ENCODE peak calls at places on chromosome 21, in six cellular contexts. One of them, this sample, is unnamed.
A peak's percentile ranks its signal among the peaks of the same experiment; 100 is the strongest.

GRCh38 chr21:17463441-17463840 is 49.4 kb upstream of the CXADR start:
- DNase-seq in PC-3: no peak
- DNase-seq in mesothelial cell of epicardium: no peak
- DNase-seq in CD8-positive, alpha-beta T cell: no peak
- DNase-seq in psoas muscle: no peak
- DNase-seq in CD4-positive, alpha-beta T cell: no peak
- DNase-seq in this sample: no peak

GRCh38 chr21:41529769-41530168 is 21.8 kb upstream of the TMPRSS2 start:
- DNase-seq in psoas muscle: no peak
- DNase-seq in CD4-positive, alpha-beta T cell: no peak
- DNase-seq in mesothelial cell of epicardium: no peak
- DNase-seq in CD8-positive, alpha-beta T cell: no peak
- DNase-seq in PC-3: no peak
- DNase-seq in this sample: no peak

GRCh38 chr21:34229361-34229760 is 134.4 kb upstream of the KCNE2 start:
- DNase-seq in psoas muscle: no peak
- DNase-seq in CD8-positive, alpha-beta T cell: no peak
- DNase-seq in PC-3: no peak
- DNase-seq in CD4-positive, alpha-beta T cell: no peak
- DNase-seq in mesothelial cell of epicardium: no peak
- DNase-seq in this sample: no peak

GRCh38 chr21:41932191-41932575 is 21.6 kb downstream of the C2CD2 start:
- DNase-seq in PC-3: peak; percentile 98
- DNase-seq in CD8-positive, alpha-beta T cell: no peak
- DNase-seq in psoas muscle: no peak
- DNase-seq in mesothelial cell of epicardium: no peak
- DNase-seq in CD4-positive, alpha-beta T cell: no peak
- DNase-seq in this sample: no peak

GRCh38 chr21:42684109-42684916 is 30.9 kb downstream of the PDE9A start:
- DNase-seq in CD8-positive, alpha-beta T cell: peak; percentile 67
- DNase-seq in mesothelial cell of epicardium: no peak
- DNase-seq in CD4-positive, alpha-beta T cell: peak; percentile 26
- DNase-seq in PC-3: peak; percentile 28
- DNase-seq in psoas muscle: peak; percentile 53
- DNase-seq in this sample: no peak

GRCh38 chr21:46151261-46151988 is 4.0 kb downstream of the FTCD start:
- DNase-seq in mesothelial cell of epicardium: no peak
- DNase-seq in CD4-positive, alpha-beta T cell: no peak
- DNase-seq in CD8-positive, alpha-beta T cell: peak; percentile 9
- DNase-seq in PC-3: no peak
- DNase-seq in psoas muscle: peak; percentile 58
- DNase-seq in this sample: no peak

GRCh38 chr21:41500931-41501381 is 7.0 kb downstream of the TMPRSS2 start:
- DNase-seq in PC-3: no peak
- DNase-seq in psoas muscle: no peak
- DNase-seq in mesothelial cell of epicardium: no peak
- DNase-seq in CD4-positive, alpha-beta T cell: no peak
- DNase-seq in CD8-positive, alpha-beta T cell: no peak
- DNase-seq in this sample: peak; percentile 79

GRCh38 chr21:45935628-45936027 is 45.9 kb upstream of the COL6A1 start:
- DNase-seq in CD8-positive, alpha-beta T cell: no peak
- DNase-seq in CD4-positive, alpha-beta T cell: no peak
- DNase-seq in psoas muscle: peak; percentile 30
- DNase-seq in mesothelial cell of epicardium: no peak
- DNase-seq in PC-3: no peak
- DNase-seq in this sample: no peak

GRCh38 chr21:38297193-38297592 is 40.4 kb downstream of the KCNJ15 start:
- DNase-seq in psoas muscle: no peak
- DNase-seq in mesothelial cell of epicardium: no peak
- DNase-seq in PC-3: no peak
- DNase-seq in CD8-positive, alpha-beta T cell: no peak
- DNase-seq in CD4-positive, alpha-beta T cell: no peak
- DNase-seq in this sample: no peak

GRCh38 chr21:28393279-28393678 is 599.4 kb downstream of the LTN1 start:
- DNase-seq in PC-3: peak; percentile 29
- DNase-seq in CD8-positive, alpha-beta T cell: no peak
- DNase-seq in mesothelial cell of epicardium: no peak
- DNase-seq in CD4-positive, alpha-beta T cell: no peak
- DNase-seq in psoas muscle: no peak
- DNase-seq in this sample: peak; percentile 71

GRCh38 chr21:27079807-27080206 is 112.9 kb upstream of the ADAMTS5 start:
- DNase-seq in CD8-positive, alpha-beta T cell: no peak
- DNase-seq in psoas muscle: no peak
- DNase-seq in PC-3: no peak
- DNase-seq in CD4-positive, alpha-beta T cell: no peak
- DNase-seq in mesothelial cell of epicardium: no peak
- DNase-seq in this sample: no peak

GRCh38 chr21:46255758-46256337 is 27.3 kb upstream of the LSS start:
- DNase-seq in psoas muscle: no peak
- DNase-seq in PC-3: no peak
- DNase-seq in CD4-positive, alpha-beta T cell: no peak
- DNase-seq in CD8-positive, alpha-beta T cell: no peak
- DNase-seq in mesothelial cell of epicardium: no peak
- DNase-seq in this sample: no peak

GRCh38 chr21:27371065-27371464 is 404.2 kb upstream of the ADAMTS5 start:
- DNase-seq in mesothelial cell of epicardium: no peak
- DNase-seq in CD8-positive, alpha-beta T cell: no peak
- DNase-seq in PC-3: no peak
- DNase-seq in CD4-positive, alpha-beta T cell: no peak
- DNase-seq in psoas muscle: no peak
- DNase-seq in this sample: no peak

GRCh38 chr21:42112857-42113256 is 41.7 kb downstream of the UMODL1 start:
- DNase-seq in CD8-positive, alpha-beta T cell: no peak
- DNase-seq in CD4-positive, alpha-beta T cell: no peak
- DNase-seq in PC-3: peak; percentile 53
- DNase-seq in mesothelial cell of epicardium: no peak
- DNase-seq in psoas muscle: peak; percentile 21
- DNase-seq in this sample: no peak

GRCh38 chr21:45506836-45507522 is 35.3 kb downstream of the SLC19A1 start:
- DNase-seq in psoas muscle: peak; percentile 50
- DNase-seq in mesothelial cell of epicardium: no peak
- DNase-seq in CD8-positive, alpha-beta T cell: peak; percentile 16
- DNase-seq in PC-3: no peak
- DNase-seq in CD4-positive, alpha-beta T cell: no peak
- DNase-seq in this sample: no peak

GRCh38 chr21:46376856-46377453 is 53.0 kb downstream of the PCNT start:
- DNase-seq in psoas muscle: peak; percentile 60
- DNase-seq in mesothelial cell of epicardium: no peak
- DNase-seq in PC-3: no peak
- DNase-seq in CD4-positive, alpha-beta T cell: no peak
- DNase-seq in CD8-positive, alpha-beta T cell: no peak
- DNase-seq in this sample: no peak

GRCh38 chr21:14119038-14119437 is 91.7 kb downstream of the LIPI start:
- DNase-seq in psoas muscle: no peak
- DNase-seq in CD4-positive, alpha-beta T cell: no peak
- DNase-seq in mesothelial cell of epicardium: no peak
- DNase-seq in CD8-positive, alpha-beta T cell: no peak
- DNase-seq in PC-3: no peak
- DNase-seq in this sample: no peak

GRCh38 chr21:33643658-33644311 is 1.5 kb downstream of the ITSN1 start:
- DNase-seq in CD8-positive, alpha-beta T cell: no peak
- DNase-seq in CD4-positive, alpha-beta T cell: no peak
- DNase-seq in mesothelial cell of epicardium: no peak
- DNase-seq in PC-3: peak; percentile 22
- DNase-seq in psoas muscle: no peak
- DNase-seq in this sample: no peak

GRCh38 chr21:42381347-42381984 is 14.4 kb downstream of the TMPRSS3 start:
- DNase-seq in CD8-positive, alpha-beta T cell: peak; percentile 40
- DNase-seq in CD4-positive, alpha-beta T cell: no peak
- DNase-seq in mesothelial cell of epicardium: no peak
- DNase-seq in PC-3: peak; percentile 77
- DNase-seq in psoas muscle: no peak
- DNase-seq in this sample: peak; percentile 85

GRCh38 chr21:33668180-33668579 is 25.9 kb downstream of the ITSN1 start:
- DNase-seq in CD8-positive, alpha-beta T cell: no peak
- DNase-seq in CD4-positive, alpha-beta T cell: no peak
- DNase-seq in psoas muscle: no peak
- DNase-seq in mesothelial cell of epicardium: no peak
- DNase-seq in PC-3: no peak
- DNase-seq in this sample: no peak

DNA sequence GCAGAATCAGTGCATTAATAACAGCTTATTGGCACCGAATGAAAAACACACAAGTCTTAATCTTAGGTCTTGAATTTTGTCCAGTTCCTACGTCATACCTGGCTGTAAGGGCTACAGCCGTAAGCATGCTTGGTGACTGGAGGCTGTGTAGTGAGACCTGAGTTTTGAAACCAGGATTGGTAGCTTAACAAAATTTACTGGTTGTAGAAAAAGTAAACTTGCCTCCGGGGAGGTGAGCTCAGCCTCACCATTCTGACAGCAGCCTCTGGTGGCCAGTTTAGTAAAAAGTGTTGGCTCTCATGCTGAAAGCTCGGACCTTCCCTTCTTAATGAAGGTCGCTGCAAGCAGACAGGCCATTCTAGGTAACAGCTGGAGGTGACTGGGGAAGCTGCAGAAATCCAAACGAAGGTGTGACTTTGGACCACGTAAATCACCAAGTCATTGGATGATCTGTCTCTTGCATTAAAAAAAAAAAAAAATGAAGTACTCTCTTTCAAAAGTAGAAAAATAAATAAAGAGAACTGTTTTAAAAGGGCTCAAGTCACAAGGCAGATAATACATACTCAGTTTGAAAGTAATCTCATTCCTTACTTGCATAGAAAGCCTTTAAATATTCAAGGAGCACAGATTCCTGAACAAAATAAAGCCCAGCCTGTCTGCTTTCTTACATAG is 48.8 kb downstream of the HLCS start:
- DNase-seq in CD8-positive, alpha-beta T cell: no peak
- DNase-seq in psoas muscle: no peak
- DNase-seq in PC-3: peak; percentile 87
- DNase-seq in CD4-positive, alpha-beta T cell: no peak
- DNase-seq in mesothelial cell of epicardium: no peak
- DNase-seq in this sample: no peak
- TF ChIP-seq CTCF in CD8-positive, alpha-beta T cell: no peak
- TF ChIP-seq CTCF in psoas muscle: peak; percentile 36
- TF ChIP-seq CTCF in PC-3: peak; percentile 90
- TF ChIP-seq CTCF in CD4-positive, alpha-beta T cell: no peak
- TF ChIP-seq CTCF in mesothelial cell of epicardium: peak; percentile 28
- TF ChIP-seq CTCF in this sample: peak; percentile 15

GRCh38 chr21:32612075-32612998 is at the start of gene CFAP298:
- DNase-seq in mesothelial cell of epicardium: peak; percentile 60
- DNase-seq in CD8-positive, alpha-beta T cell: peak; percentile 94
- DNase-seq in CD4-positive, alpha-beta T cell: peak; percentile 83
- DNase-seq in PC-3: peak; percentile 89
- DNase-seq in psoas muscle: peak; percentile 94
- DNase-seq in this sample: peak; percentile 89
- TF ChIP-seq CTCF in mesothelial cell of epicardium: no peak
- TF ChIP-seq CTCF in CD8-positive, alpha-beta T cell: no peak
- TF ChIP-seq CTCF in CD4-positive, alpha-beta T cell: no peak
- TF ChIP-seq CTCF in PC-3: no peak
- TF ChIP-seq CTCF in psoas muscle: no peak
- TF ChIP-seq CTCF in this sample: no peak

GRCh38 chr21:30408782-30409494 is 13.1 kb downstream of the KRTAP13-1 start:
- DNase-seq in mesothelial cell of epicardium: no peak
- DNase-seq in CD4-positive, alpha-beta T cell: no peak
- DNase-seq in psoas muscle: no peak
- DNase-seq in PC-3: peak; percentile 93
- DNase-seq in CD8-positive, alpha-beta T cell: no peak
- DNase-seq in this sample: peak; percentile 65
- TF ChIP-seq CTCF in mesothelial cell of epicardium: no peak
- TF ChIP-seq CTCF in CD4-positive, alpha-beta T cell: no peak
- TF ChIP-seq CTCF in psoas muscle: no peak
- TF ChIP-seq CTCF in PC-3: peak; percentile 83
- TF ChIP-seq CTCF in CD8-positive, alpha-beta T cell: no peak
- TF ChIP-seq CTCF in this sample: peak; percentile 51

DNA sequence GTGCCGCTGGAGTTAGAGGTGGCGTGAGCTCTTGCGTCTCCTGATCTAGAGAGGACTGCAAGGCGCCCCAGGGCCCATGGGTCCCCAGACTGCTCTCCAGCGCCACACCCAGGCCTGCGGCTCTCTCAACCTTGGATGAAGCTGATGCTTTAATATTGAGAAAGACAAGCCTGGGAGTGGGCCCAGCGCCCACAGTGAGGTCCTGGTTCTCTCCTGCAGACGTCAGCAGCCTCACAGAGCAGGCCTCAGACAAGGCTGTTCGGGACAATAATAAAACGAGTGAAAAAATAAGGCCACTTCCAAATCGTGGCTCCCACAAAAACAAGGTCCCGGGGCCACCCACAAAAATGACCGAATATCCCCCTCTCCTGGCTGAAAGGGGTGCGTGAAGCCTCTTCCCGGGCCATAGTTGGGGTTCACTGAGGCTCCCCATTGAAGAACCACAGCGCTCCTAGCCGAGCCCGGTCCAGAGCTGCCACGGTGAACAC is 6.0 kb upstream of the DNMT3L start:
- DNase-seq in PC-3: peak; percentile 6
- DNase-seq in psoas muscle: peak; percentile 83
- DNase-seq in mesothelial cell of epicardium: no peak
- DNase-seq in CD8-positive, alpha-beta T cell: peak; percentile 38
- DNase-seq in CD4-positive, alpha-beta T cell: no peak
- DNase-seq in this sample: no peak
- TF ChIP-seq CTCF in PC-3: no peak
- TF ChIP-seq CTCF in psoas muscle: no peak
- TF ChIP-seq CTCF in mesothelial cell of epicardium: no peak
- TF ChIP-seq CTCF in CD8-positive, alpha-beta T cell: peak; percentile 16
- TF ChIP-seq CTCF in CD4-positive, alpha-beta T cell: peak; percentile 41
- TF ChIP-seq CTCF in this sample: no peak

GRCh38 chr21:25790122-25790951 is 55.6 kb downstream of the GABPA start:
- DNase-seq in CD8-positive, alpha-beta T cell: no peak
- DNase-seq in PC-3: peak; percentile 58
- DNase-seq in mesothelial cell of epicardium: no peak
- DNase-seq in psoas muscle: no peak
- DNase-seq in CD4-positive, alpha-beta T cell: no peak
- DNase-seq in this sample: peak; percentile 19
- TF ChIP-seq CTCF in CD8-positive, alpha-beta T cell: peak; percentile 39
- TF ChIP-seq CTCF in PC-3: peak; percentile 72
- TF ChIP-seq CTCF in mesothelial cell of epicardium: no peak
- TF ChIP-seq CTCF in psoas muscle: peak; percentile 28
- TF ChIP-seq CTCF in CD4-positive, alpha-beta T cell: peak; percentile 42
- TF ChIP-seq CTCF in this sample: peak; percentile 20

DNA sequence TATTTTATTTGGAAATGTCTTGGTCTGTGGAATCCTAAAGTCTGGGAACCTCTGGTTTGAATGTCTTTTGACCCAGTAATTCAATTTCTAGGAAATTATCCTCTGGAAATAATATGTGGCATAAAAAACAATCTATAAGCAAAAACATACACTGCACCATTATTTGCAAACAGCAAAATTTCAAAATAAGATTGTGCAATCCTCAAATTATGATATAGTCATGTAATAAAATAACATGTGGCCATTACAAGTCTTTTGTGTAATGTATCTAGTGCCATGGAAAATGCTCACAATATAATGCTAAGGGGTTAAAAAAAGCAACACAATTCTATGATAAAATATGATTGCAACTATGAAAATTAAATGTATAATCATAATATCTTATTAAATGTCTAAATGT is 312.9 kb upstream of the RUNX1 start:
- DNase-seq in PC-3: no peak
- DNase-seq in CD4-positive, alpha-beta T cell: no peak
- DNase-seq in mesothelial cell of epicardium: no peak
- DNase-seq in psoas muscle: no peak
- DNase-seq in CD8-positive, alpha-beta T cell: no peak
- DNase-seq in this sample: no peak
- TF ChIP-seq CTCF in PC-3: no peak
- TF ChIP-seq CTCF in CD4-positive, alpha-beta T cell: no peak
- TF ChIP-seq CTCF in mesothelial cell of epicardium: no peak
- TF ChIP-seq CTCF in psoas muscle: no peak
- TF ChIP-seq CTCF in CD8-positive, alpha-beta T cell: no peak
- TF ChIP-seq CTCF in this sample: no peak